ENCODE peak calls at places on chromosomes 6 and 20, in eight cellular contexts. T, A, Q, G, J, W, X and O are unnamed samples.
A peak's percentile ranks its signal among the peaks of the same experiment; 100 is the strongest.

GRCh38 chr20:36613974-36614373 is 8.4 kb downstream of the RAB5IF start:
- DNase-seq in W (no peak), X (no peak), G (no peak), T (no peak), Q (no peak), J (peak; percentile 42), A (no peak), O (no peak)

GRCh38 chr6:3697609-3698008 is 53.9 kb downstream of the PXDC1 start:
- DNase-seq in X (no peak), G (no peak), W (no peak), A (no peak), T (no peak), J (no peak), Q (peak; percentile 68), O (no peak)

GRCh38 chr6:63582579-63583231 is 10.4 kb downstream of the LOC128125822 start:
- DNase-seq in Q (no peak), X (no peak), J (no peak), T (no peak), A (no peak), W (no peak), G (no peak), O (no peak)

GRCh38 chr6:143620461-143620860 is 57.3 kb upstream of the PHACTR2 start:
- DNase-seq in G (no peak), T (no peak), W (no peak), X (no peak), J (no peak), A (no peak), Q (no peak), O (no peak)

GRCh38 chr20:47785900-47786762 is 850 bp upstream of the SULF2 start:
- DNase-seq in Q (no peak), T (peak; percentile 85), G (no peak), J (peak; percentile 69), W (peak; percentile 70), A (peak; percentile 88), X (peak; percentile 63), O (peak; percentile 91)

GRCh38 chr20:63254536-63255384 is 497 bp upstream of the NKAIN4 start:
- DNase-seq in A (peak; percentile 79), T (no peak), X (no peak), G (no peak), J (no peak), W (no peak), Q (no peak), O (no peak)

GRCh38 chr20:49395183-49395582 is 87.3 kb downstream of the KCNB1 start:
- DNase-seq in G (no peak), Q (no peak), X (no peak), T (peak; percentile 95), A (no peak), J (peak; percentile 43), W (peak; percentile 78), O (no peak)

GRCh38 chr6:35214869-35215664 is 1.3 kb downstream of the SCUBE3 start:
- DNase-seq in W (no peak), Q (no peak), T (no peak), J (no peak), G (no peak), A (peak; percentile 43), X (no peak), O (no peak)

GRCh38 chr20:58649288-58650180 is 1.5 kb upstream of the STX16 start:
- DNase-seq in T (no peak), A (peak; percentile 51), X (peak; percentile 59), W (peak; percentile 56), G (peak; percentile 28), Q (no peak), J (peak; percentile 28), O (peak; percentile 79)

GRCh38 chr6:18820725-18821124 is 433.6 kb downstream of the RNF144B start:
- DNase-seq in W (no peak), A (no peak), T (no peak), X (no peak), J (no peak), Q (no peak), G (no peak), O (no peak)

GRCh38 chr6:18823782-18824386 is 436.7 kb downstream of the RNF144B start:
- DNase-seq in Q (no peak), A (peak; percentile 76), W (no peak), X (no peak), G (no peak), J (no peak), T (no peak), O (no peak)
- TF ChIP-seq CTCF in Q (peak; percentile 44), A (peak; percentile 84), W (peak; percentile 31), X (peak; percentile 13), G (peak; percentile 10), J (peak; percentile 31), T (no peak), O (peak; percentile 50)

DNA sequence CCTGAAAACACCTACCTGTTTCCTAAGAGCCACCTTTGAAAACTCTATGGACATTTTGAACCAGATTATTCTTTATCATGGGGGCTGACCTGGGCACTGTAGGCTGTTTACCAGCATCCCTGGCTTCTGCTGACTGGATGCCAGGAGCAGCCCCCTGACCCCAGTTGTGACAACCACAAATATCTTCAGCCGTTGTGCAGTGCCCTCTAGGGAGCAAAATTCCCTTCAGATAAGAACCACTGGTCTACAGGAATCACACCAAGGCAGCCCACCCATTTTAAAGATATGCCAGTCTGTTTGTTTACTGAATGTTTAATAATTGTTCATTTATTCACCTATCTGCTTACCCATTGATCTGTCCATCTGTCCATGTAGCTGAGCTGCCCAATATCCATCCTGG is 276.9 kb downstream of the NRN1 start:
- DNase-seq in T (no peak), W (no peak), G (no peak), A (peak; percentile 20), J (no peak), X (no peak), Q (no peak), O (no peak)
- TF ChIP-seq CTCF in T (no peak), W (no peak), G (no peak), A (peak; percentile 37), J (no peak), X (no peak), Q (no peak), O (no peak)

DNA sequence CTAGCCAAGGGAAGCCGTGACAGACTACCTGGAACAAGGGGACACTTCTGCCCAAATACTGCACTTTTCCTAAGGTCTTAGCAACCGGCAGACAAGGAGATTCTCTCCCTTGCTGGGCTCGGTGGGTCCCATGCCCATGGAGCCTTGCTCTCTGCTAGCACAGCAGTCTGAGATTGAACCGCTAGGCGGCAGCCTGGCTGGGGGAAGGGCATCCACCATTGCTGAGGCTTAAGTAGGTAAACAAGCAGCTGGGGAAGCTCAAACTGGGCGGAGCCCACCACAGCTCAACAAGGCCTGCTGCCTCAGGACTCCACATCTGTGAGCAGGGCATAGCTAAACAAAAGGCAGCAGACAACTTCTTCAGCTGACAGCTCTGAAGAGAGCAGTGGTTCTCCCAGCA is 87.8 kb upstream of the ASCC3 start:
- DNase-seq in T (no peak), G (no peak), X (no peak), W (no peak), A (peak; percentile 44), J (no peak), Q (no peak), O (no peak)
- TF ChIP-seq CTCF in T (no peak), G (no peak), X (no peak), W (no peak), A (peak; percentile 14), J (no peak), Q (no peak), O (no peak)

GRCh38 chr6:128327890-128328289 is 192.5 kb downstream of the PTPRK start:
- DNase-seq in W (no peak), X (no peak), T (no peak), Q (no peak), J (peak; percentile 12), A (peak; percentile 52), G (no peak), O (no peak)
- TF ChIP-seq CTCF in W (peak; percentile 36), X (peak; percentile 40), T (no peak), Q (peak; percentile 39), J (peak; percentile 36), A (peak; percentile 55), G (peak; percentile 70), O (peak; percentile 36)

DNA sequence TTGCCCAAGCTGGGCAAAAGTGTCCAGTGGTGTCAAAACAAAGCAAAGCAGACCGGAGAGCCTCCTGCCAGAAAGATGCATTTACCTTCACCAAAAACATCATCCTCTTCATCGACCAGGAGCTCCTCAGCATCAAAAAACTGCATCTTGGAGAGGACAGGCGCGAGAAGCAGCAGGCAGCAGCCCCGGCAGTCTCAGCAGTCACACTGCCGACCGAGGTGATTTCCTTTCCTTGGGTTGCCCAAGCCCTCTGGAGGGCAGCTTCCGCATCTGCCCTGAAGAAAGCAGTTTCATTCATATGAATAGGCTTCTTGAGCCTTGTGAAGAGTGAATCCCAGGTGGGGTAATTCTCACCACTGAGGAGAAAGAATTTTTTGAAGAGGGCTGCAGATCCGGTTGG is at the start of gene RIPOR2:
- DNase-seq in J (peak; percentile 47), G (peak; percentile 83), Q (no peak), A (peak; percentile 67), T (no peak), X (peak; percentile 25), W (peak; percentile 51), O (no peak)
- TF ChIP-seq CTCF in J (no peak), G (peak; percentile 8), Q (no peak), A (peak; percentile 30), T (no peak), X (no peak), W (no peak), O (no peak)